ENCODE peak calls at places on chromosomes 3 and 15, in eight cellular contexts. X is dorsolateral prefrontal cortex, Q is colonic mucosa, N is Peyer's patch, P is cardiac fibroblast, K is Caco-2, J is osteoblast, H is ovary. G is an unnamed sample.
A peak's percentile ranks its signal among the peaks of the same experiment; 100 is the strongest.

GRCh38 chr3:108662141-108662738 is 72.7 kb downstream of the DZIP3 start:
- DNase-seq in X (no peak), Q (peak; percentile 36), N (no peak), P (peak; percentile 89), K (peak; percentile 53), J (peak; percentile 69), H (no peak), G (peak; percentile 90)

GRCh38 chr3:143888846-143889245 is 40.6 kb upstream of the SLC9A9 start:
- DNase-seq in X (no peak), Q (no peak), N (no peak), P (no peak), K (no peak), J (no peak), H (no peak), G (no peak)

GRCh38 chr3:37198996-37199395 is 24.6 kb upstream of the LRRFIP2 start:
- DNase-seq in X (no peak), Q (no peak), N (no peak), P (no peak), K (no peak), J (peak; percentile 74), H (no peak), G (peak; percentile 17)

GRCh38 chr15:60973637-60974415 is 255.3 kb downstream of the RORA start:
- DNase-seq in X (no peak), Q (no peak), N (no peak), P (peak; percentile 47), K (no peak), J (no peak), H (no peak), G (peak; percentile 61)

GRCh38 chr3:142418926-142419592 is 28.8 kb downstream of the XRN1 start:
- DNase-seq in X (no peak), Q (no peak), N (no peak), P (peak; percentile 0), K (no peak), J (no peak), H (no peak), G (peak; percentile 13)

GRCh38 chr15:82698711-82699345 is 10.8 kb downstream of the AP3B2 start:
- DNase-seq in X (no peak), Q (no peak), N (no peak), P (no peak), K (no peak), J (peak; percentile 49), H (no peak), G (no peak)

GRCh38 chr15:76177491-76178040 is 117.8 kb downstream of the TMEM266 start:
- DNase-seq in X (no peak), Q (no peak), N (no peak), P (peak; percentile 58), K (no peak), J (peak; percentile 98), H (no peak), G (peak; percentile 24)

GRCh38 chr3:4322635-4323034 is 19.5 kb downstream of the SETMAR start:
- DNase-seq in X (no peak), Q (no peak), N (no peak), P (peak; percentile 97), K (no peak), J (no peak), H (no peak), G (peak; percentile 98)

GRCh38 chr15:48437178-48437577 is 105.9 kb downstream of the DUT start:
- DNase-seq in X (no peak), Q (no peak), N (no peak), P (peak; percentile 49), K (no peak), J (no peak), H (no peak), G (peak; percentile 60)

GRCh38 chr3:6439824-6440223 is 421.1 kb upstream of the GRM7 start:
- DNase-seq in X (no peak), Q (no peak), N (no peak), P (no peak), K (no peak), J (no peak), H (no peak), G (no peak)

GRCh38 chr3:53243165-53243564 is 12.7 kb downstream of the TKT start:
- DNase-seq in X (no peak), Q (no peak), N (peak; percentile 49), P (peak; percentile 47), K (no peak), J (peak; percentile 94), H (peak; percentile 69), G (peak; percentile 37)

GRCh38 chr3:118772036-118773030 is 262.3 kb downstream of the IGSF11 start:
- DNase-seq in X (no peak), Q (no peak), N (no peak), P (no peak), K (peak; percentile 19), J (no peak), H (no peak), G (no peak)

GRCh38 chr15:90015749-90016148 is 14.6 kb downstream of the ZNF710 start:
- DNase-seq in X (no peak), Q (peak; percentile 69), N (no peak), P (no peak), K (no peak), J (no peak), H (no peak), G (no peak)

GRCh38 chr15:63826513-63826912 is 7.2 kb downstream of the HERC1 start:
- DNase-seq in X (no peak), Q (no peak), N (no peak), P (peak; percentile 68), K (no peak), J (no peak), H (no peak), G (peak; percentile 59)

GRCh38 chr3:168973897-168974296 is 689.6 kb downstream of the MECOM start:
- DNase-seq in X (no peak), Q (no peak), N (no peak), P (no peak), K (no peak), J (no peak), H (no peak), G (no peak)

GRCh38 chr3:108489776-108490175 is 20.6 kb downstream of the MYH15 start:
- DNase-seq in X (no peak), Q (peak; percentile 35), N (no peak), P (peak; percentile 71), K (peak; percentile 51), J (no peak), H (no peak), G (peak; percentile 79)

GRCh38 chr3:194893121-194893979 is 207.7 kb downstream of the FAM43A start:
- DNase-seq in X (no peak), Q (no peak), N (no peak), P (no peak), K (no peak), J (no peak), H (no peak), G (peak; percentile 19)

GRCh38 chr3:154615451-154615850 is 185.5 kb upstream of the GPR149 start:
- DNase-seq in X (no peak), Q (no peak), N (no peak), P (no peak), K (no peak), J (no peak), H (no peak), G (no peak)

GRCh38 chr15:60418095-60418494 is 20.3 kb upstream of the ANXA2 start:
- DNase-seq in X (no peak), Q (no peak), N (no peak), P (no peak), K (no peak), J (no peak), H (no peak), G (no peak)

GRCh38 chr3:32238816-32239637 is 547 bp downstream of the CMTM8 start:
- DNase-seq in X (peak; percentile 55), Q (peak; percentile 47), N (peak; percentile 61), P (peak; percentile 38), K (peak; percentile 26), J (peak; percentile 90), H (peak; percentile 38), G (peak; percentile 33)

GRCh38 chr3:149376728-149377407 is 581 bp downstream of the TM4SF1 start:
- DNase-seq in X (no peak), Q (no peak), N (no peak), P (peak; percentile 55), K (no peak), J (no peak), H (no peak), G (peak; percentile 57)

GRCh38 chr15:86384191-86384590 is 304.5 kb downstream of the AGBL1 start:
- DNase-seq in X (no peak), Q (no peak), N (no peak), P (no peak), K (no peak), J (no peak), H (no peak), G (no peak)

GRCh38 chr3:55571913-55572312 is 84.8 kb upstream of the WNT5A start:
- DNase-seq in X (peak; percentile 43), Q (peak; percentile 34), N (no peak), P (peak; percentile 3), K (peak; percentile 25), J (no peak), H (no peak), G (peak; percentile 16)
- TF ChIP-seq CTCF in X (no peak), Q (no peak), N (no peak), P (peak; percentile 27), K (no peak), J (no peak), H (no peak), G (no peak)

DNA sequence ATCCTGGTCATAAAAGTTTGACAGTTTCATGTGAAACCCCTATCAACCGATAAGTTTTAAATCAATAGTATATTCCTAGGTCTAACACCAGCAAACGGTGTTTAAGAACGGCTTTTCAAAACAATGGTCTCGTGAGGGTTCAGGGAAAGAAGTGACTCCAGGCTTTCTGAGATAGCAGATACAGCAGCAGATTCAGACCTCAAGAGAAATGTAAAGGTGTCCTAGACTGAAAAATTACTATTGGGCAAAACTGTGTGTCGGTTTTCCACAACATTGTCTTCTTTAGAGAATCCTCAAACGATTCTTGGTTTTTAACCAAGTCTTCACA is 1.3 kb downstream of the SETD2 start:
- DNase-seq in X (no peak), Q (no peak), N (no peak), P (no peak), K (no peak), J (peak; percentile 81), H (no peak), G (peak; percentile 11)
- H3K4me3 ChIP-seq in X (peak overlapping the region; percentile 93), Q (peak overlapping the region; percentile 93), N (peak overlapping the region; percentile 96), P (peak overlapping the region; percentile 90), K (peak overlapping the region; percentile 95), J (peak overlapping the region; percentile 81), H (peak overlapping the region; percentile 98), G (peak overlapping the region; percentile 87)

DNA sequence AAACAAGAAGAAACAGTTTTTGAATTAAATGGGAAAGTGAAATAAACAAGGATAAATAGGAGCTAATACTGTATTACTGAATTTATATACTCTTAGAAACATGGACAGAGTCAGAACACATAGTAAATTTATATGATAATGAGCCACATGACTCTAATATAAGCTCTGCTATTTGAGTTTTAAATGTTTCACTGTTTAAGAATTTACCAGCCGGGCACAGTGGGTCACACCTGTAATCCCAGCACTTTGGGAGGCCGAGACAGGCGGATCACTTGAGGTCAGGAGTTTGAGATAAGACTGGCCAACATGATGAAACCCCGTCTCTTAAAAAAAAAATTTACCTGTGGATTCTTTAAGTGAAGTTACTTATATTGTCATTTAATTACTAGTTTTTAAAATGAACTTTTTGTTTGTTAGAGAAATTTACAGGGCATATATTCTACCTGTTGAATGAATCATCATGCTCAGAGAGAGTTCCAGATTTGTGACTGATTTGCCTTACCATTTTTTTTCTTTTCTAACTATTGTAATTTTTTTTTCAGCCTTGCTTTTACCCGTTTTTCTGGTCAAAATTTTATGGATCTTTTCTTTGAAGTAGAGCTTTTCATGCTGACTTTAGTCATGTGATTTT is 125.7 kb downstream of the TCF12 start:
- DNase-seq in X (no peak), Q (no peak), N (no peak), P (no peak), K (peak; percentile 9), J (no peak), H (no peak), G (no peak)
- TF ChIP-seq CTCF in X (no peak), Q (no peak), N (no peak), P (no peak), K (no peak), J (no peak), H (no peak), G (no peak)

GRCh38 chr15:81265944-81266775 is 57.8 kb downstream of the STARD5 start:
- DNase-seq in X (peak; percentile 83), Q (peak; percentile 88), N (peak; percentile 82), P (peak; percentile 84), K (peak; percentile 73), J (peak; percentile 89), H (peak; percentile 86), G (peak; percentile 86)
- H3K4me3 ChIP-seq in X (no peak overlapping the region), Q (no peak overlapping the region), N (no peak overlapping the region), P (no peak overlapping the region), K (no peak overlapping the region), J (peak overlapping the region; percentile 58), H (no peak overlapping the region), G (no peak overlapping the region)

G was measured in fibroblast of pulmonary artery.